ENCODE peak calls at places on chromosomes 6 and 20, in eight cellular contexts. O is fibroblast of mammary gland; J is HT-29; S is foreskin fibroblast; F is COR-L47; A is cardiac fibroblast; H is naive thymus-derived CD4-positive, alpha-beta T cell; R is caudate nucleus. Z is an unnamed sample.

GRCh38 chr20:58851221-58851968 is 693 bp upstream of the GNAS-AS1 start:
- DNase-seq in O (no peak), J (no peak), S (peak), F (no peak), A (peak), H (no peak), R (no peak), Z (no peak)

GRCh38 chr6:144781836-144782235 is 496.7 kb downstream of the UTRN start:
- DNase-seq in O (no peak), J (no peak), S (no peak), F (no peak), A (no peak), H (no peak), R (no peak), Z (no peak)

GRCh38 chr6:114108119-114109002 is 137.4 kb upstream of the HDAC2 start:
- DNase-seq in O (peak), J (peak), S (peak), F (peak), A (peak), H (no peak), R (peak), Z (peak)

GRCh38 chr6:67003844-67004243 is 1296.8 kb upstream of the EYS start:
- DNase-seq in O (no peak), J (no peak), S (no peak), F (no peak), A (no peak), H (no peak), R (no peak), Z (no peak)

GRCh38 chr6:136920858-136921520 is 1.1 kb upstream of the SLC35D3 start:
- DNase-seq in O (peak), J (peak), S (peak), F (no peak), A (peak), H (no peak), R (no peak), Z (peak)

GRCh38 chr6:118284736-118285360 is 263.2 kb upstream of the PLN start:
- DNase-seq in O (peak), J (no peak), S (peak), F (no peak), A (peak), H (no peak), R (no peak), Z (no peak)

GRCh38 chr20:50292324-50293243 is 102.0 kb downstream of the CEBPB start:
- DNase-seq in O (peak), J (peak), S (peak), F (no peak), A (peak), H (no peak), R (peak), Z (peak)

GRCh38 chr6:34239240-34239825 is 2.7 kb downstream of the HMGA1 start:
- DNase-seq in O (no peak), J (peak), S (peak), F (no peak), A (no peak), H (no peak), R (no peak), Z (no peak)

GRCh38 chr20:11922561-11922960 is 4.9 kb downstream of the BTBD3 start:
- DNase-seq in O (no peak), J (no peak), S (no peak), F (no peak), A (no peak), H (no peak), R (no peak), Z (no peak)

GRCh38 chr20:6920991-6921613 is 153.6 kb downstream of the BMP2 start:
- DNase-seq in O (no peak), J (no peak), S (no peak), F (peak), A (peak), H (no peak), R (no peak), Z (no peak)

GRCh38 chr20:5863040-5863811 is 87.1 kb downstream of the TRMT6 start:
- DNase-seq in O (peak), J (no peak), S (peak), F (no peak), A (peak), H (no peak), R (no peak), Z (no peak)

GRCh38 chr6:166782541-166782940 is 155.5 kb upstream of the RPS6KA2 start:
- DNase-seq in O (no peak), J (no peak), S (no peak), F (no peak), A (no peak), H (no peak), R (no peak), Z (no peak)

Z was measured in cardiac muscle cell.